ENCODE peak calls at places on chromosomes 2 and 18, in ten cellular contexts. One of them, this sample, is unnamed.
A peak's percentile ranks its signal among the peaks of the same experiment; 100 is the strongest.

GRCh38 chr18:22694954-22695353 is 238.2 kb upstream of the RBBP8 start:
- DNase-seq in PC-9: peak; percentile 74
- DNase-seq in gastrocnemius medialis: peak; percentile 17
- DNase-seq in MM.1S: no peak
- DNase-seq in sigmoid colon: peak; percentile 73
- DNase-seq in left ventricle myocardium inferior: peak; percentile 26
- DNase-seq in heart left ventricle: peak; percentile 52
- DNase-seq in neuronal stem cell: no peak
- DNase-seq in right cardiac atrium: peak; percentile 83
- DNase-seq in endothelial cell of umbilical vein: no peak
- DNase-seq in this sample: peak; percentile 95

GRCh38 chr18:5370332-5370731 is 74.8 kb upstream of the ZBTB14 start:
- DNase-seq in PC-9: no peak
- DNase-seq in gastrocnemius medialis: no peak
- DNase-seq in MM.1S: no peak
- DNase-seq in sigmoid colon: no peak
- DNase-seq in left ventricle myocardium inferior: no peak
- DNase-seq in heart left ventricle: no peak
- DNase-seq in neuronal stem cell: no peak
- DNase-seq in right cardiac atrium: no peak
- DNase-seq in endothelial cell of umbilical vein: no peak
- DNase-seq in this sample: peak; percentile 58

GRCh38 chr2:176121377-176122111 is 975 bp upstream of the HOXD9 start:
- DNase-seq in PC-9: no peak
- DNase-seq in gastrocnemius medialis: no peak
- DNase-seq in MM.1S: no peak
- DNase-seq in sigmoid colon: peak; percentile 40
- DNase-seq in left ventricle myocardium inferior: no peak
- DNase-seq in heart left ventricle: no peak
- DNase-seq in neuronal stem cell: no peak
- DNase-seq in right cardiac atrium: no peak
- DNase-seq in endothelial cell of umbilical vein: no peak
- DNase-seq in this sample: no peak

GRCh38 chr2:168518555-168519066 is 62.5 kb downstream of the CERS6 start:
- DNase-seq in PC-9: no peak
- DNase-seq in gastrocnemius medialis: no peak
- DNase-seq in MM.1S: no peak
- DNase-seq in sigmoid colon: no peak
- DNase-seq in left ventricle myocardium inferior: no peak
- DNase-seq in heart left ventricle: no peak
- DNase-seq in neuronal stem cell: peak; percentile 40
- DNase-seq in right cardiac atrium: no peak
- DNase-seq in endothelial cell of umbilical vein: no peak
- DNase-seq in this sample: peak; percentile 77

GRCh38 chr2:224997802-224998201 is 44.5 kb downstream of the DOCK10 start:
- DNase-seq in PC-9: no peak
- DNase-seq in gastrocnemius medialis: no peak
- DNase-seq in MM.1S: no peak
- DNase-seq in sigmoid colon: no peak
- DNase-seq in left ventricle myocardium inferior: no peak
- DNase-seq in heart left ventricle: peak; percentile 29
- DNase-seq in neuronal stem cell: no peak
- DNase-seq in right cardiac atrium: no peak
- DNase-seq in endothelial cell of umbilical vein: no peak
- DNase-seq in this sample: peak; percentile 56

GRCh38 chr2:212987492-212987891 is 163.9 kb downstream of the IKZF2 start:
- DNase-seq in PC-9: no peak
- DNase-seq in gastrocnemius medialis: no peak
- DNase-seq in MM.1S: no peak
- DNase-seq in sigmoid colon: no peak
- DNase-seq in left ventricle myocardium inferior: no peak
- DNase-seq in heart left ventricle: no peak
- DNase-seq in neuronal stem cell: no peak
- DNase-seq in right cardiac atrium: no peak
- DNase-seq in endothelial cell of umbilical vein: no peak
- DNase-seq in this sample: no peak

GRCh38 chr2:3608373-3609278 is 13.7 kb downstream of the COLEC11 start:
- DNase-seq in PC-9: no peak
- DNase-seq in gastrocnemius medialis: no peak
- DNase-seq in MM.1S: peak; percentile 12
- DNase-seq in sigmoid colon: peak; percentile 58
- DNase-seq in left ventricle myocardium inferior: no peak
- DNase-seq in heart left ventricle: no peak
- DNase-seq in neuronal stem cell: no peak
- DNase-seq in right cardiac atrium: peak; percentile 33
- DNase-seq in endothelial cell of umbilical vein: no peak
- DNase-seq in this sample: no peak

GRCh38 chr2:144780983-144781382 is 261.1 kb upstream of the ZEB2 start:
- DNase-seq in PC-9: no peak
- DNase-seq in gastrocnemius medialis: no peak
- DNase-seq in MM.1S: no peak
- DNase-seq in sigmoid colon: no peak
- DNase-seq in left ventricle myocardium inferior: no peak
- DNase-seq in heart left ventricle: no peak
- DNase-seq in neuronal stem cell: no peak
- DNase-seq in right cardiac atrium: no peak
- DNase-seq in endothelial cell of umbilical vein: no peak
- DNase-seq in this sample: no peak

GRCh38 chr2:196479350-196479749 is 160.2 kb upstream of the CCDC150 start:
- DNase-seq in PC-9: no peak
- DNase-seq in gastrocnemius medialis: no peak
- DNase-seq in MM.1S: no peak
- DNase-seq in sigmoid colon: no peak
- DNase-seq in left ventricle myocardium inferior: no peak
- DNase-seq in heart left ventricle: no peak
- DNase-seq in neuronal stem cell: no peak
- DNase-seq in right cardiac atrium: no peak
- DNase-seq in endothelial cell of umbilical vein: no peak
- DNase-seq in this sample: peak; percentile 74

GRCh38 chr18:45528712-45529336 is 86.5 kb upstream of the SLC14A2 start:
- DNase-seq in PC-9: no peak
- DNase-seq in gastrocnemius medialis: no peak
- DNase-seq in MM.1S: no peak
- DNase-seq in sigmoid colon: no peak
- DNase-seq in left ventricle myocardium inferior: no peak
- DNase-seq in heart left ventricle: no peak
- DNase-seq in neuronal stem cell: no peak
- DNase-seq in right cardiac atrium: no peak
- DNase-seq in endothelial cell of umbilical vein: no peak
- DNase-seq in this sample: no peak

GRCh38 chr18:45526120-45526841 is 89.0 kb upstream of the SLC14A2 start:
- DNase-seq in PC-9: no peak
- DNase-seq in gastrocnemius medialis: no peak
- DNase-seq in MM.1S: no peak
- DNase-seq in sigmoid colon: no peak
- DNase-seq in left ventricle myocardium inferior: no peak
- DNase-seq in heart left ventricle: no peak
- DNase-seq in neuronal stem cell: no peak
- DNase-seq in right cardiac atrium: no peak
- DNase-seq in endothelial cell of umbilical vein: no peak
- DNase-seq in this sample: peak; percentile 48

GRCh38 chr18:45522371-45522770 is 92.9 kb upstream of the SLC14A2 start:
- DNase-seq in PC-9: no peak
- DNase-seq in gastrocnemius medialis: no peak
- DNase-seq in MM.1S: no peak
- DNase-seq in sigmoid colon: no peak
- DNase-seq in left ventricle myocardium inferior: no peak
- DNase-seq in heart left ventricle: no peak
- DNase-seq in neuronal stem cell: no peak
- DNase-seq in right cardiac atrium: no peak
- DNase-seq in endothelial cell of umbilical vein: no peak
- DNase-seq in this sample: peak; percentile 61

DNA sequence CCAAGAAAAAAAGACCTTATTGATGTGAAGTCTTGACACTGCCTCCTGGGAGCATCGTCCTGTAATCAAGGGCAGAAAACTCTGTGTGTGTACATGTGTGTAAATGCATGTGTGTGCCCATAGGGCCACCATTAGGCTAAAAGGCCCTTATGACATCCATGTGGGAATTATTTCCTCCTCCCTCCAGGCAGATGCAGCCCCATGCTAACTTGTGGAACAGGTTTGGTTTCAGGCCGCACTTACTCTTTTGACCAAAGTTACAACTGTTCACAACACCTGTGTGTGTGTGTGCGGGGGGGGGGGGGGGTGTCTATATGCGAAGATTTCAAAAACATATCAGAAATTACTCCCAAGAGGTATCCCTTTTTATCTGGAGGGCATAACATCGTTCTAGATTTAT is 87.4 kb upstream of the SLC14A2 start:
- DNase-seq in PC-9: no peak
- DNase-seq in gastrocnemius medialis: no peak
- DNase-seq in MM.1S: no peak
- DNase-seq in sigmoid colon: no peak
- DNase-seq in left ventricle myocardium inferior: no peak
- DNase-seq in heart left ventricle: no peak
- DNase-seq in neuronal stem cell: no peak
- DNase-seq in right cardiac atrium: no peak
- DNase-seq in endothelial cell of umbilical vein: no peak
- DNase-seq in this sample: no peak
- H3K27ac ChIP-seq in PC-9: no peak overlapping the region
- H3K27ac ChIP-seq in gastrocnemius medialis: no peak overlapping the region
- H3K27ac ChIP-seq in MM.1S: no peak overlapping the region
- H3K27ac ChIP-seq in sigmoid colon: no peak overlapping the region
- H3K27ac ChIP-seq in left ventricle myocardium inferior: no peak overlapping the region
- H3K27ac ChIP-seq in heart left ventricle: no peak overlapping the region
- H3K27ac ChIP-seq in neuronal stem cell: no peak overlapping the region
- H3K27ac ChIP-seq in right cardiac atrium: no peak overlapping the region
- H3K27ac ChIP-seq in endothelial cell of umbilical vein: no peak overlapping the region
- H3K27ac ChIP-seq in this sample: no peak overlapping the region

GRCh38 chr2:54572636-54573531 is 116.8 kb downstream of the SPTBN1 start:
- DNase-seq in PC-9: peak; percentile 61
- DNase-seq in gastrocnemius medialis: no peak
- DNase-seq in MM.1S: no peak
- DNase-seq in sigmoid colon: no peak
- DNase-seq in left ventricle myocardium inferior: no peak
- DNase-seq in heart left ventricle: no peak
- DNase-seq in neuronal stem cell: no peak
- DNase-seq in right cardiac atrium: no peak
- DNase-seq in endothelial cell of umbilical vein: peak; percentile 92
- DNase-seq in this sample: no peak
- H3K4me1 ChIP-seq in PC-9: peaks cover 90% of the 10 kb centered on the region
- H3K4me1 ChIP-seq in gastrocnemius medialis: peaks cover 88% of the 10 kb centered on the region
- H3K4me1 ChIP-seq in MM.1S: peaks cover 77% of the 10 kb centered on the region
- H3K4me1 ChIP-seq in sigmoid colon: peaks cover 81% of the 10 kb centered on the region
- H3K4me1 ChIP-seq in left ventricle myocardium inferior: peaks cover 100% of the 10 kb centered on the region
- H3K4me1 ChIP-seq in heart left ventricle: peaks cover 99% of the 10 kb centered on the region
- H3K4me1 ChIP-seq in neuronal stem cell: peaks cover 9% of the 10 kb centered on the region
- H3K4me1 ChIP-seq in right cardiac atrium: peaks cover 45% of the 10 kb centered on the region
- H3K4me1 ChIP-seq in endothelial cell of umbilical vein: peaks cover 81% of the 10 kb centered on the region
- H3K4me1 ChIP-seq in this sample: peaks cover 60% of the 10 kb centered on the region

GRCh38 chr2:118981627-118982026 is 39.6 kb downstream of the MARCO start:
- DNase-seq in PC-9: no peak
- DNase-seq in gastrocnemius medialis: no peak
- DNase-seq in MM.1S: no peak
- DNase-seq in sigmoid colon: no peak
- DNase-seq in left ventricle myocardium inferior: no peak
- DNase-seq in heart left ventricle: no peak
- DNase-seq in neuronal stem cell: no peak
- DNase-seq in right cardiac atrium: no peak
- DNase-seq in endothelial cell of umbilical vein: no peak
- DNase-seq in this sample: no peak

GRCh38 chr2:118980022-118980421 is 38.0 kb downstream of the MARCO start:
- DNase-seq in PC-9: no peak
- DNase-seq in gastrocnemius medialis: no peak
- DNase-seq in MM.1S: no peak
- DNase-seq in sigmoid colon: no peak
- DNase-seq in left ventricle myocardium inferior: no peak
- DNase-seq in heart left ventricle: no peak
- DNase-seq in neuronal stem cell: no peak
- DNase-seq in right cardiac atrium: no peak
- DNase-seq in endothelial cell of umbilical vein: no peak
- DNase-seq in this sample: no peak

GRCh38 chr2:118980573-118980972 is 38.6 kb downstream of the MARCO start:
- DNase-seq in PC-9: no peak
- DNase-seq in gastrocnemius medialis: no peak
- DNase-seq in MM.1S: no peak
- DNase-seq in sigmoid colon: no peak
- DNase-seq in left ventricle myocardium inferior: no peak
- DNase-seq in heart left ventricle: no peak
- DNase-seq in neuronal stem cell: no peak
- DNase-seq in right cardiac atrium: no peak
- DNase-seq in endothelial cell of umbilical vein: no peak
- DNase-seq in this sample: no peak

GRCh38 chr2:118983133-118983532 is 41.1 kb downstream of the MARCO start:
- DNase-seq in PC-9: no peak
- DNase-seq in gastrocnemius medialis: no peak
- DNase-seq in MM.1S: no peak
- DNase-seq in sigmoid colon: no peak
- DNase-seq in left ventricle myocardium inferior: no peak
- DNase-seq in heart left ventricle: no peak
- DNase-seq in neuronal stem cell: no peak
- DNase-seq in right cardiac atrium: no peak
- DNase-seq in endothelial cell of umbilical vein: no peak
- DNase-seq in this sample: no peak

DNA sequence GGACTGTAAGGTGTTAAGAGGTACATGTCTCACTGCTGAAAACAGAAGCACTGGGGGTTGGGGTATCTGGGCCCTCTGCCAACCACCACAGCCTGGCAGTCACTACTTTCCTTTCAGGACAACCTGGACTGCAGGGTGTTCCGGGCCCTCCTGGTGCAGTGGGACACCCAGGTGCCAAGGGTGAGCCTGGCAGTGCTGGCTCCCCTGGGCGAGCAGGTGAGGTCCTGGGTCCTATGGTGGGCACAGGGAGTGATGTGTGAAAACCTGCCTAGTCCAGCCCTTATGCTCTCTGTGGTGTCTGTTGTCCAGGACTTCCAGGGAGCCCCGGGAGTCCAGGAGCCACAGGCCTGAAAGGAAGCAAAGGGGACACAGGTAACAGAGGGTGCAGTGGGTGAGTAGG is 40.0 kb downstream of the MARCO start:
- DNase-seq in PC-9: no peak
- DNase-seq in gastrocnemius medialis: no peak
- DNase-seq in MM.1S: no peak
- DNase-seq in sigmoid colon: no peak
- DNase-seq in left ventricle myocardium inferior: no peak
- DNase-seq in heart left ventricle: no peak
- DNase-seq in neuronal stem cell: no peak
- DNase-seq in right cardiac atrium: no peak
- DNase-seq in endothelial cell of umbilical vein: no peak
- DNase-seq in this sample: no peak
- H3K9me3 ChIP-seq in PC-9: peaks cover 12% of the 10 kb centered on the region
- H3K9me3 ChIP-seq in gastrocnemius medialis: no peaks in the 10 kb centered on the region
- H3K9me3 ChIP-seq in MM.1S: no peaks in the 10 kb centered on the region
- H3K9me3 ChIP-seq in sigmoid colon: no peaks in the 10 kb centered on the region
- H3K9me3 ChIP-seq in left ventricle myocardium inferior: no peaks in the 10 kb centered on the region
- H3K9me3 ChIP-seq in heart left ventricle: no peaks in the 10 kb centered on the region
- H3K9me3 ChIP-seq in neuronal stem cell: no peaks in the 10 kb centered on the region
- H3K9me3 ChIP-seq in right cardiac atrium: no peaks in the 10 kb centered on the region
- H3K9me3 ChIP-seq in endothelial cell of umbilical vein: no peaks in the 10 kb centered on the region
- H3K9me3 ChIP-seq in this sample: no peaks in the 10 kb centered on the region

DNA sequence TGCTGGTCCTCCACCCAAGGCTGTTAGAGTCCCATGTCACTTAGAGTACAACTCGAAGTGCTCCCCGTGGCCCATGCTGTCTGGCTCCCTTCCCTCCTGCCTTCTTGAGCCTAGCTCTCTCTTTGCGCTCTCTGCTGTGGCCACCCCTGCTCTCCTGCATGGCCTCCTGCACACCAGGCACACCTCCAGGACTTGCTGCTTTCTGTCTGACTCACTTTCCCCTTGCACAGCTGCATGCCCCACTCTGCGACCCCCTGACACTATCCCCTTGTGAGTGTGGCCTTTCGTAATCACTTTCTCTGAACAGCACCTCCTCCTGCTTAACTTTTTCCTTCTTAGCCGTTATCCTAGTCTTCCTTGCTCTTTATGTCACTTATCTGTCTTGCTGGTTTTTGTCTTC is 343.6 kb downstream of the TGIF1 start:
- DNase-seq in PC-9: no peak
- DNase-seq in gastrocnemius medialis: no peak
- DNase-seq in MM.1S: no peak
- DNase-seq in sigmoid colon: no peak
- DNase-seq in left ventricle myocardium inferior: no peak
- DNase-seq in heart left ventricle: no peak
- DNase-seq in neuronal stem cell: no peak
- DNase-seq in right cardiac atrium: no peak
- DNase-seq in endothelial cell of umbilical vein: peak; percentile 65
- DNase-seq in this sample: no peak
- H3K27ac ChIP-seq in PC-9: peak overlapping the region; percentile 93
- H3K27ac ChIP-seq in gastrocnemius medialis: no peak overlapping the region
- H3K27ac ChIP-seq in MM.1S: no peak overlapping the region
- H3K27ac ChIP-seq in sigmoid colon: no peak overlapping the region
- H3K27ac ChIP-seq in left ventricle myocardium inferior: no peak overlapping the region
- H3K27ac ChIP-seq in heart left ventricle: no peak overlapping the region
- H3K27ac ChIP-seq in neuronal stem cell: no peak overlapping the region
- H3K27ac ChIP-seq in right cardiac atrium: no peak overlapping the region
- H3K27ac ChIP-seq in endothelial cell of umbilical vein: peak overlapping the region; percentile 95
- H3K27ac ChIP-seq in this sample: no peak overlapping the region